ENCODE peak calls at places on chromosomes 13 and 19, in six cellular contexts. One of them, this sample, is unnamed.

GRCh38 chr19:7415163-7415856 is 66.6 kb downstream of the ARHGEF18 start:
- DNase-seq in testis: peak; percentile 47
- DNase-seq in A549: no peak
- DNase-seq in IMR-90: peak; percentile 86
- DNase-seq in mucosa of descending colon: no peak
- DNase-seq in tibial artery: no peak
- DNase-seq in this sample: no peak

GRCh38 chr19:53537126-53537522 is 821 bp upstream of the ZNF331 start:
- DNase-seq in testis: no peak
- DNase-seq in A549: no peak
- DNase-seq in IMR-90: no peak
- DNase-seq in mucosa of descending colon: no peak
- DNase-seq in tibial artery: no peak
- DNase-seq in this sample: no peak

GRCh38 chr13:36815069-36815468 is 4.0 kb upstream of the RFXAP start:
- DNase-seq in testis: no peak
- DNase-seq in A549: no peak
- DNase-seq in IMR-90: no peak
- DNase-seq in mucosa of descending colon: no peak
- DNase-seq in tibial artery: no peak
- DNase-seq in this sample: no peak

GRCh38 chr13:47457631-47458030 is 543.4 kb downstream of the SUCLA2 start:
- DNase-seq in testis: no peak
- DNase-seq in A549: no peak
- DNase-seq in IMR-90: peak; percentile 49
- DNase-seq in mucosa of descending colon: no peak
- DNase-seq in tibial artery: no peak
- DNase-seq in this sample: no peak

GRCh38 chr19:11373166-11373884 is 1.1 kb upstream of the SWSAP1 start:
- DNase-seq in testis: peak; percentile 76
- DNase-seq in A549: no peak
- DNase-seq in IMR-90: no peak
- DNase-seq in mucosa of descending colon: peak; percentile 49
- DNase-seq in tibial artery: no peak
- DNase-seq in this sample: no peak

GRCh38 chr13:105464249-105464648 is 1071.2 kb downstream of the EFNB2 start:
- DNase-seq in testis: no peak
- DNase-seq in A549: no peak
- DNase-seq in IMR-90: peak; percentile 43
- DNase-seq in mucosa of descending colon: no peak
- DNase-seq in tibial artery: no peak
- DNase-seq in this sample: no peak

GRCh38 chr19:5480427-5480836 is 25.2 kb downstream of the ZNRF4 start:
- DNase-seq in testis: no peak
- DNase-seq in A549: peak; percentile 46
- DNase-seq in IMR-90: no peak
- DNase-seq in mucosa of descending colon: peak; percentile 35
- DNase-seq in tibial artery: no peak
- DNase-seq in this sample: peak; percentile 26

GRCh38 chr19:11422163-11423068 is 3.3 kb upstream of the RGL3 start:
- DNase-seq in testis: peak; percentile 63
- DNase-seq in A549: peak; percentile 60
- DNase-seq in IMR-90: no peak
- DNase-seq in mucosa of descending colon: peak; percentile 80
- DNase-seq in tibial artery: peak; percentile 94
- DNase-seq in this sample: peak; percentile 79

GRCh38 chr19:10295305-10295846 is 5.6 kb downstream of the ICAM5 start:
- DNase-seq in testis: peak; percentile 39
- DNase-seq in A549: no peak
- DNase-seq in IMR-90: no peak
- DNase-seq in mucosa of descending colon: peak; percentile 64
- DNase-seq in tibial artery: no peak
- DNase-seq in this sample: peak; percentile 49

GRCh38 chr13:77650409-77650808 is 47.1 kb upstream of the SLAIN1 start:
- DNase-seq in testis: no peak
- DNase-seq in A549: no peak
- DNase-seq in IMR-90: no peak
- DNase-seq in mucosa of descending colon: no peak
- DNase-seq in tibial artery: no peak
- DNase-seq in this sample: no peak

GRCh38 chr19:52070496-52070895 is 21.9 kb upstream of the ZNF432 start:
- DNase-seq in testis: no peak
- DNase-seq in A549: no peak
- DNase-seq in IMR-90: peak; percentile 44
- DNase-seq in mucosa of descending colon: no peak
- DNase-seq in tibial artery: no peak
- DNase-seq in this sample: no peak

GRCh38 chr19:47122359-47123335 is 8.0 kb upstream of the SAE1 start:
- DNase-seq in testis: no peak
- DNase-seq in A549: no peak
- DNase-seq in IMR-90: peak; percentile 83
- DNase-seq in mucosa of descending colon: no peak
- DNase-seq in tibial artery: no peak
- DNase-seq in this sample: no peak

GRCh38 chr19:51944798-51945552 is 17.7 kb downstream of the ZNF613 start:
- DNase-seq in testis: no peak
- DNase-seq in A549: no peak
- DNase-seq in IMR-90: no peak
- DNase-seq in mucosa of descending colon: no peak
- DNase-seq in tibial artery: no peak
- DNase-seq in this sample: no peak

GRCh38 chr19:5993516-5994406 is 15.8 kb upstream of the RANBP3 start:
- DNase-seq in testis: peak; percentile 81
- DNase-seq in A549: no peak
- DNase-seq in IMR-90: no peak
- DNase-seq in mucosa of descending colon: no peak
- DNase-seq in tibial artery: no peak
- DNase-seq in this sample: no peak

DNA sequence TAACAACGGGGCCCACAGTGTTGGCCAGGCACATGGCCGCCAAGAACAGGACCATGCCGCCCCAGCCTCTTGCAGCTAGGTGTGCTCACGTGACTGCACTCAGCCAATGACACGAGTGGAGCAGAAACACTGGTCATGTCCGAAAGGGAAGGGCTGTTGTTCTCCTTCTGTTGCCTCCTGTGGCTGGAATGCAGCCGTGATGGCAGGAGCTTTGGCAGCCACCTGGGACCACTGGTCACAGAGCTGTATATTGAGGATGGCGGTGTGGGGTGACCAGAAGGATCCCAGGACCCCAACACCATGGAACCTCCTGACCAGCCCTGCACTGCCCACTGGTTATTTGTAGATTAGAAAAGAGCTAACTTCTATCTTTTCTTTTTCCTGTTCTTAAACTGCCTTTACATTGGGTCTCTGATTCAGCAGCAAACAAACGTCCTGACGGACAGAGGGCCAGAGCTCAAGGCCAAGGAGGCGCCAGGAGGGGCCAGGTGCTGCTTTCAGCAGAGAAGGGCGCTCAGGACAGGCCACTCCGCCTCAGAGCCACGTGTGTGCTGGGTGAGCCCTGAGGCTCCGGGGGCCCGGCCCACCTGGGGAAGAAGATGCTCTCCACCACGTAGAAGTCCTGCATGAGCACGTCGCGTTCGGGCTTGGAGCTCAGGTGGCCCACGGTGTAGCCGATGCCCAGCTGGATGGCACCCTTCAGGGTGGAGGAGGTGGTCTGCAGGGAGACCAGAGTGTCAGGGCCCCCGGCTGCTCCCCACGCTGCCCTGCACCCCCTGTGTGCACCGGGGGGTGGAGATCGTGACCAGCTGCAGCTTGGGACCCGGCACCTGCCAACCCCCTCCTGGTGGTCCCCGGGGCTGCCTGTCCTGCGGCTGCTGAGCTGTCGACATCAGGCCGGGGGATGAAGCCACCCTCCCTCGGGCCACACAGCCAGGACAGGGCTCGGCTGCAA is 35.0 kb upstream of the CACTIN start:
- DNase-seq in testis: no peak
- DNase-seq in A549: no peak
- DNase-seq in IMR-90: no peak
- DNase-seq in mucosa of descending colon: no peak
- DNase-seq in tibial artery: no peak
- DNase-seq in this sample: no peak
- TF ChIP-seq CTCF in testis: no peak
- TF ChIP-seq CTCF in A549: no peak
- TF ChIP-seq CTCF in IMR-90: no peak
- TF ChIP-seq CTCF in mucosa of descending colon: no peak
- TF ChIP-seq CTCF in tibial artery: no peak
- TF ChIP-seq CTCF in this sample: no peak

DNA sequence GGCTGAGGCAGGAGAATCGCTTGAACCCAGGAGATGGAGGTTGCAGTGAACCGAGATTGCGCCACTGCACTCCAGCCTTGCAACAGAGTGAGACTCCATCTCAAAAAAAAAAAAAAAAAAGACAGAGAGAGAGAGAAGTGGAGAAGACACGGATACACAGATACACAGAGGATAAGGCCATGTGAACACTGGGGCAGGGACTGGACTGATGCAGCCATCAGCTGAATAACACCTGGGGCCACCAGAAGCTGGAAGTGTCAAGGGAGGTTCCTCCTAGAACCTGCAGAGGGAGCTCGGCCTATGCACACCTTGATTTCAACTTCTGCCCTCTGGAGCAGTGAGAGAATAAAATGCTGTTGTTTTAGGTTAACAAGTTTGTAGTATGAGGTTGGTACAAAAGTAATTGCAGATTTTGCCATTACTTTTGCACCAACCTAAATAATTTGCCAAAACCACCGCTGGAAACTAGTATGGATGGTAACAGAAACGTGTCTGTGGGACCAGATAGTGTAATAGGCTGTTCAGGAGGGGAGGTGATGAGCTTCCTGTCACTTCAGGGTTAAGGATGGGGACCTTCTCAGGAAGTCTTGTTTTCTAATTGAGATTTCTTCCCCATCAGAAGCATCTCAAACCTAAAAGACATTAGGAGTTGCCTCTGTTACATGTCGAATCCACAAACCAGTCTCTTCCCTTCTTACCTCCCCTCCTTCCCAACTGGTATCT is 36.4 kb upstream of the IGSF23 start:
- DNase-seq in testis: peak; percentile 29
- DNase-seq in A549: peak; percentile 65
- DNase-seq in IMR-90: peak; percentile 20
- DNase-seq in mucosa of descending colon: peak; percentile 64
- DNase-seq in tibial artery: no peak
- DNase-seq in this sample: peak; percentile 78
- TF ChIP-seq CTCF in testis: peak; percentile 33
- TF ChIP-seq CTCF in A549: peak; percentile 86
- TF ChIP-seq CTCF in IMR-90: peak; percentile 43
- TF ChIP-seq CTCF in mucosa of descending colon: peak; percentile 57
- TF ChIP-seq CTCF in tibial artery: no peak
- TF ChIP-seq CTCF in this sample: peak; percentile 94

GRCh38 chr13:59343993-59344780 is 819.5 kb downstream of the DIAPH3 start:
- DNase-seq in testis: no peak
- DNase-seq in A549: no peak
- DNase-seq in IMR-90: no peak
- DNase-seq in mucosa of descending colon: no peak
- DNase-seq in tibial artery: no peak
- DNase-seq in this sample: no peak
- TF ChIP-seq CTCF in testis: no peak
- TF ChIP-seq CTCF in A549: no peak
- TF ChIP-seq CTCF in IMR-90: no peak
- TF ChIP-seq CTCF in mucosa of descending colon: no peak
- TF ChIP-seq CTCF in tibial artery: no peak
- TF ChIP-seq CTCF in this sample: no peak

GRCh38 chr13:101146101-101146898 is 270.0 kb downstream of the NALCN start:
- DNase-seq in testis: no peak
- DNase-seq in A549: no peak
- DNase-seq in IMR-90: peak; percentile 19
- DNase-seq in mucosa of descending colon: no peak
- DNase-seq in tibial artery: no peak
- DNase-seq in this sample: no peak

GRCh38 chr13:101144808-101145419 is 271.4 kb downstream of the NALCN start:
- DNase-seq in testis: no peak
- DNase-seq in A549: no peak
- DNase-seq in IMR-90: peak; percentile 71
- DNase-seq in mucosa of descending colon: peak; percentile 19
- DNase-seq in tibial artery: no peak
- DNase-seq in this sample: no peak

GRCh38 chr13:101152184-101152583 is 264.1 kb downstream of the NALCN start:
- DNase-seq in testis: no peak
- DNase-seq in A549: no peak
- DNase-seq in IMR-90: no peak
- DNase-seq in mucosa of descending colon: no peak
- DNase-seq in tibial artery: no peak
- DNase-seq in this sample: no peak

GRCh38 chr13:101150998-101151397 is 265.3 kb downstream of the NALCN start:
- DNase-seq in testis: no peak
- DNase-seq in A549: no peak
- DNase-seq in IMR-90: peak; percentile 24
- DNase-seq in mucosa of descending colon: no peak
- DNase-seq in tibial artery: no peak
- DNase-seq in this sample: no peak

DNA sequence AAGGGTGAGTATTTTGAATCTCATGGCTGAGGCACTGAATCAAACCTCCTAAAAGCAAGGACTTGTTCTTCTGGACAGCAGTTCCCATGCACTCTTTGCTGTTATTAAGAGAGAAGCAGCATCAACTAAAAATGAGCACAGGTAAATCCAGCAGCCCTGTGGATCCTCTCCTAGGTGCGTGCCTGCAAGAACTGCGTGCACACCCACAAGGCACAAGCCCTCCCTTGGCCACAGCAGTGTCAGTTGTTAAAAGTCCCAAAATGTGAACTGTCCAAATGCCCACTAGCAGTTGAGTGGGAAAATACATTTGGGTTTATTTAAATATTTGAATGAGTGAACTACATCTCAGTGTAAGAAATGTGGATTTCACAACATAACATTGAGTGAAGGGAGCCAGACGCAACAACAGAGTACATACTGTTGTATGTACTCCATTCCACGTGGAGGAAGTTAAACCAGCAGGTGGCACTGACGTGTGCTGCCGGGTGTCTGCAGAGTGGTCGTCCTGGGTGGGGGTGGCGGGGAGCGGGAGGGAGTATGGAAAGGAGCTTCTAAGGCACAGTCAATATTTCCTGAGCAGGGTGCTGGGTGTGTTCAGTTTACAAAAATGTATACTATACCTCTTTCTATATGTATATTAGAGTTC is 266.4 kb downstream of the NALCN start:
- DNase-seq in testis: no peak
- DNase-seq in A549: peak; percentile 3
- DNase-seq in IMR-90: peak; percentile 66
- DNase-seq in mucosa of descending colon: no peak
- DNase-seq in tibial artery: no peak
- DNase-seq in this sample: no peak
- TF ChIP-seq CTCF in testis: no peak
- TF ChIP-seq CTCF in A549: peak; percentile 47
- TF ChIP-seq CTCF in IMR-90: peak; percentile 55
- TF ChIP-seq CTCF in mucosa of descending colon: no peak
- TF ChIP-seq CTCF in tibial artery: no peak
- TF ChIP-seq CTCF in this sample: no peak

DNA sequence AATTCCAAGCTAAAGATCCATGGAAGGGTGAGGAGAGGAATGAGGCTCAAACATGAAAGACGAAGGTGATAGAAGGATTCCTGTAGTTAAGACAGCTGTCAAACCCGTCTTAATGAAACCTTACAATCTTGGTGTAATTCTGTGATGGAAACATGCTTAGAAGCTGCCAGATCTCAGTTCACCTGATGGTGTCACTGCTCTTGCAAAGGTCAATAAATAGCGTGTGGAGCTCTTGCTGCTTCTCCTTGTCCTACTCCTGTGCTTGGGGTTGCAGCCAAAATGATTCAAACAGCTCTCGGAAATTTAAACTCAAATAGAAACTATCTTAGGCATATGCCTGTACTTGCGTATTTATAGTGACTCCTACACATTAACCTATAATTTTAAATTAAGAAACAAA is 1705.0 kb downstream of the OLFM4 start:
- DNase-seq in testis: no peak
- DNase-seq in A549: no peak
- DNase-seq in IMR-90: no peak
- DNase-seq in mucosa of descending colon: no peak
- DNase-seq in tibial artery: no peak
- DNase-seq in this sample: no peak
- TF ChIP-seq CTCF in testis: no peak
- TF ChIP-seq CTCF in A549: no peak
- TF ChIP-seq CTCF in IMR-90: no peak
- TF ChIP-seq CTCF in mucosa of descending colon: no peak
- TF ChIP-seq CTCF in tibial artery: no peak
- TF ChIP-seq CTCF in this sample: no peak